ENCODE peak calls at places on chromosomes 1 and 21, in five cellular contexts. F is sigmoid colon, V is vagina, E is stomach, W is suprapubic skin. M is an unnamed sample.

GRCh38 chr1:100622037-100622436 is 84.1 kb downstream of the GPR88 start:
- DNase-seq in E (no peak), W (no peak), V (no peak), F (no peak), M (no peak)

GRCh38 chr1:41806472-41807155 is 112.1 kb downstream of the HIVEP3 start:
- DNase-seq in E (no peak), V (no peak), W (no peak), F (no peak), M (no peak)

GRCh38 chr1:56414728-56415224 is 164.6 kb downstream of the PLPP3 start:
- DNase-seq in V (no peak), W (no peak), F (no peak), E (peak), M (peak)

GRCh38 chr1:63693956-63694607 is 79.7 kb upstream of the ROR1 start:
- DNase-seq in V (no peak), W (no peak), F (no peak), E (no peak), M (no peak)

GRCh38 chr21:32549861-32550260 is 35.5 kb downstream of the TCP10L start:
- DNase-seq in F (no peak), E (no peak), V (no peak), W (no peak), M (no peak)

GRCh38 chr1:23529146-23530088 is 1.6 kb downstream of the E2F2 start:
- DNase-seq in F (no peak), V (no peak), W (no peak), E (no peak), M (no peak)

GRCh38 chr21:45819478-45820170 is 161.9 kb upstream of the COL6A1 start:
- DNase-seq in F (peak), W (no peak), V (peak), E (no peak), M (no peak)

GRCh38 chr21:37469441-37469840 is 102.9 kb downstream of the DYRK1A start:
- DNase-seq in E (no peak), F (no peak), V (no peak), W (no peak), M (no peak)

GRCh38 chr1:182791464-182792179 is 2.0 kb downstream of the NPL start:
- DNase-seq in V (no peak), F (no peak), W (no peak), E (no peak), M (no peak)

GRCh38 chr1:8394456-8395321 is 76.8 kb downstream of the SLC45A1 start:
- DNase-seq in V (no peak), F (no peak), E (no peak), W (no peak), M (no peak)

GRCh38 chr1:70319750-70320149 is 34.8 kb downstream of the ANKRD13C start:
- DNase-seq in W (no peak), E (no peak), F (no peak), V (no peak), M (no peak)

GRCh38 chr21:36034211-36034913 is 26.0 kb downstream of the SETD4 start:
- DNase-seq in W (peak), E (no peak), V (no peak), F (no peak), M (no peak)

GRCh38 chr1:94255476-94255875 is 18.1 kb upstream of the ARHGAP29 start:
- DNase-seq in E (no peak), F (no peak), V (no peak), W (no peak), M (no peak)

GRCh38 chr1:66261370-66261769 is 272.6 kb upstream of the SGIP1 start:
- DNase-seq in V (no peak), E (no peak), F (no peak), W (no peak), M (no peak)

GRCh38 chr1:69312055-69312732 is 255.5 kb upstream of the LRRC7 start:
- DNase-seq in W (no peak), F (no peak), E (no peak), V (no peak), M (no peak)

GRCh38 chr1:84892657-84893618 is at the start of gene LPAR3:
- DNase-seq in V (no peak), E (no peak), W (no peak), F (no peak), M (peak)

GRCh38 chr1:23607944-23608343 is 48.6 kb upstream of the ID3 start:
- DNase-seq in E (no peak), W (no peak), F (no peak), V (no peak), M (no peak)

GRCh38 chr21:34810786-34811185 is 142.0 kb downstream of the CLIC6 start:
- DNase-seq in F (no peak), W (no peak), V (peak), E (no peak), M (no peak)

GRCh38 chr1:214715126-214715525 is 112.1 kb downstream of the CENPF start:
- DNase-seq in F (no peak), E (no peak), W (no peak), V (no peak), M (no peak)

GRCh38 chr1:24739241-24739640 is 6.0 kb upstream of the CLIC4 start:
- DNase-seq in V (no peak), E (no peak), F (no peak), W (peak), M (no peak)

DNA sequence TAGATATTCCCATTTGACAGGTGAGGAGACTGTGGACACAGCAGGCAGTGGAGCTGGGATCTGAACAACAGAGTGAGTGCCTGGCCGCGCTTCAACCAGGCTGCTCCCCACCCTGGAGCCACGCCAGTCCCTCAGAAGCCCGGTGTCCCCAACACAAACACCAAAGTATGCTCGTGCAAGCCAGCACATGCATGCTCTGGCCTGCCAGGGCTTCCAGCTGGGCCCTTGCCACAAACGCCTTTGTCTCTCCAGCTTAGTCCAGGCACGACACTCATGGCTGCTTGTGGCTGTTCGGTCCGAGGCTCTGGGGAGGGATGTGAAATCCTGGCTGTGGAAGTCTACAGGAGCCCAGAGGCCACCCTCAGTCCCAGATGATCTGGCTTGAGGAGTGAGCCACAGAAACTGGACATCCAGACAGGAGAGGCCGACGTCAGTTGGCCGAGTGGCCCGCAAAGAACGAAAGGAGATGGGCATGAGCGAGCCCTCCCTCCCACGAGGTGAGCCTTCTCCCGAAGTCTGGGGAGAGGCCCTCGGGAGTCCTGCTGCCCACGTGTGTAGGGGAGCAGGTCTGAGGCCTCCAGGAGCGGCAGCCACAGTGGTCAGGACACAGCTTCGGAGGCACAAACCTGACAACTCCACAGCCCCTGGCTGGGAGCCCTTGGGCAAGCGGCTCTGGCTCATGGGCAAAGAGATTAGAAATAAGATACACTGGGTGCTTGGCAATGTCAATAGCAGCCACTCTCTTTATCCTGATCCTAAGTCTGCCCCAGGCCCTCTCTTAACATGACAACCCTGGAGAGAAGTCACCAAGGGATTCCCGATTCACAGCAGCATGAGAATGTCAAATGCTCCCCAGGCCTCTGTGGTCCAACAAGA is 117.1 kb upstream of the IFFO2 start:
- DNase-seq in E (peak), F (no peak), W (no peak), V (no peak), M (peak)
- TF ChIP-seq POLR2AphosphoS5 in E (no peak), F (no peak), W (no peak), V (no peak), M (peak)

DNA sequence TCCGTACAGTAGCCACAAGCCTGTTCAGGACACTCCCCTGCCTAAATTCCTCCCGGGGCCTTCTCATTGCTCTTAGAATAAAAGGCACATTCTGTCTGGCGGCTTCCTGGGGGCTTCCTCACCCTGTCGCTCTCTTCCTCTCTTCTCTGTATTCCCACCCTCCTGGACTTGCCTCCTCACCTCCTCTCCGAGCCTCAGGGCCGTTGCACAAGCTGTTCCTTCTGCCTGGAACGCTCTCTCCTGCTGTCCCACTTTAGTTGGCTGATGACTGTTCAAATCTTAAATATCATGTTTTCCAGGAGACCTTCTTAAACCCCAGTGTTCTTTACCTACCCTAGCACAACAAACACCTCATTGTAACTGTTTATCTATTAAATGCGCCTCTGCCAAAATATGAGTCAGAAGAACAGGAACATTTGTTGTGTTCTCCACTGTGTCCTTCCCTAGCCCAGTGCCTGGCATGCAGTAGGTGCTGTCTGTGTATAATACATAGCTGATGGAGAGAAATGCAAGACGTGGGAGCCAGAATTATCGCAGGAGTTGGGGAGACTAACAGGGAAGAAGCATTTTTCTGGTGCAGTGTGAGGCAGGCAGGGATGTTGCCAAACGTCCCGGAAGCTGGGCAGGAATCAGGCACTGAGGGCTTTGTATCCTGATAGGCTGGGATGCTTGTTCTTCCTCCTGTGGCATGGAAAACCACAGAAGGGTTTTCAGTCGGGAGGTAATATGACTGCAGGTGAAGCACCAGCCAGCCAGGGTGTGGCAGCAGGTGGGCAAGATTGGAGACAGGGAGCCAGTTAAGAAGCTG is 24.1 kb upstream of the THRAP3 start:
- DNase-seq in F (no peak), E (peak), W (peak), V (no peak), M (peak)
- TF ChIP-seq CTCF in F (no peak), E (no peak), W (no peak), V (no peak), M (no peak)

GRCh38 chr1:54404263-54404662 is 1.9 kb downstream of the SSBP3 start:
- DNase-seq in E (no peak), V (no peak), W (no peak), F (no peak), M (no peak)

GRCh38 chr1:54401799-54402198 is 4.4 kb downstream of the SSBP3 start:
- DNase-seq in W (no peak), E (peak), V (no peak), F (no peak), M (no peak)

GRCh38 chr1:54403808-54404261 is 2.4 kb downstream of the SSBP3 start:
- DNase-seq in E (no peak), W (no peak), V (no peak), F (no peak), M (no peak)

GRCh38 chr1:54402896-54403295 is 3.3 kb downstream of the SSBP3 start:
- DNase-seq in V (no peak), F (no peak), W (no peak), E (peak), M (no peak)

GRCh38 chr1:54403377-54403776 is 2.8 kb downstream of the SSBP3 start:
- DNase-seq in V (no peak), E (no peak), W (no peak), F (no peak), M (no peak)
- H3K4me3 ChIP-seq in V (peak), E (peak), W (peak), F (peak), M (peak)

GRCh38 chr1:89200668-89201488 is 2.1 kb upstream of the GBP4 start:
- DNase-seq in E (no peak), F (no peak), V (no peak), W (no peak), M (no peak)
- TF ChIP-seq POLR2AphosphoS5 in E (no peak), F (no peak), V (no peak), W (no peak), M (no peak)

GRCh38 chr1:204516180-204516879 is at the start of gene MDM4:
- DNase-seq in V (peak), W (peak), E (peak), F (peak), M (peak)
- TF ChIP-seq CTCF in V (no peak), W (no peak), E (no peak), F (no peak), M (no peak)